ENCODE peak calls at places on chromosome 4, in six cellular contexts. K is left cardiac atrium, M is AG08396, S is hepatocyte, C is T-helper 2 cell, U is H54. R is an unnamed sample.

GRCh38 chr4:95619525-95620443 is 71.0 kb upstream of the UNC5C start:
- DNase-seq in C (no peak), M (no peak), U (no peak), K (no peak), S (no peak), R (no peak)

GRCh38 chr4:653080-653821 is 20.8 kb downstream of the ATP5ME start:
- DNase-seq in U (no peak), C (no peak), S (no peak), M (no peak), K (no peak), R (no peak)

GRCh38 chr4:7759635-7760034 is 180.0 kb downstream of the AFAP1 start:
- DNase-seq in U (no peak), K (no peak), S (no peak), M (no peak), C (peak), R (no peak)

GRCh38 chr4:137635596-137635995 is 103.3 kb upstream of the PCDH18 start:
- DNase-seq in K (no peak), S (no peak), C (no peak), M (no peak), U (no peak), R (peak)

GRCh38 chr4:42641155-42641554 is 15.8 kb downstream of the ATP8A1 start:
- DNase-seq in U (no peak), C (peak), M (no peak), S (peak), K (no peak), R (no peak)

GRCh38 chr4:122819708-122820449 is 6.8 kb upstream of the FGF2 start:
- DNase-seq in K (no peak), S (no peak), C (no peak), U (no peak), M (no peak), R (peak)

GRCh38 chr4:6134612-6135220 is 65.6 kb downstream of the JAKMIP1 start:
- DNase-seq in M (no peak), S (no peak), K (no peak), C (peak), U (peak), R (peak)

GRCh38 chr4:82745173-82745842 is 53.3 kb downstream of the SCD5 start:
- DNase-seq in M (peak), C (no peak), U (peak), K (no peak), S (no peak), R (no peak)

GRCh38 chr4:26051278-26051677 is 137.3 kb downstream of the SMIM20 start:
- DNase-seq in U (no peak), S (no peak), M (no peak), K (no peak), C (no peak), R (no peak)

GRCh38 chr4:168218663-168219062 is 99.9 kb downstream of the DDX60 start:
- DNase-seq in C (peak), M (peak), S (no peak), U (peak), K (no peak), R (no peak)

GRCh38 chr4:97990409-97990808 is 152.9 kb downstream of the STPG2 start:
- DNase-seq in C (no peak), U (no peak), M (no peak), K (no peak), S (no peak), R (no peak)

GRCh38 chr4:124079174-124079780 is 633.3 kb downstream of the ANKRD50 start:
- DNase-seq in S (no peak), C (no peak), K (no peak), U (no peak), M (no peak), R (no peak)

GRCh38 chr4:141132689-141133145 is 552 bp downstream of the RNF150 start:
- DNase-seq in U (peak), S (peak), M (peak), K (peak), C (no peak), R (peak)

GRCh38 chr4:137226900-137227299 is 305.4 kb downstream of the PCDH18 start:
- DNase-seq in M (no peak), C (no peak), S (peak), U (no peak), K (no peak), R (peak)

R was measured in A673.